ENCODE peak calls at places on chromosome 11, in four cellular contexts. One of them, this sample, is unnamed.

GRCh38 chr11:73225851-73226250 is 7.8 kb downstream of the P2RY2 start:
- DNase-seq in fibroblast of the aortic adventitia: no peak
- DNase-seq in astrocyte of the spinal cord: no peak
- DNase-seq in cardiac fibroblast: no peak
- DNase-seq in this sample: peak; percentile 3

GRCh38 chr11:31442086-31442485 is 67.3 kb downstream of the IMMP1L start:
- DNase-seq in fibroblast of the aortic adventitia: no peak
- DNase-seq in astrocyte of the spinal cord: no peak
- DNase-seq in cardiac fibroblast: no peak
- DNase-seq in this sample: no peak

GRCh38 chr11:8545698-8546366 is 48.2 kb downstream of the STK33 start:
- DNase-seq in fibroblast of the aortic adventitia: no peak
- DNase-seq in astrocyte of the spinal cord: no peak
- DNase-seq in cardiac fibroblast: peak; percentile 1
- DNase-seq in this sample: no peak

GRCh38 chr11:3824714-3825472 is 15.9 kb downstream of the RHOG start:
- DNase-seq in fibroblast of the aortic adventitia: peak; percentile 16
- DNase-seq in astrocyte of the spinal cord: no peak
- DNase-seq in cardiac fibroblast: peak; percentile 56
- DNase-seq in this sample: no peak

GRCh38 chr11:67504023-67504949 is 877 bp downstream of the PITPNM1 start:
- DNase-seq in fibroblast of the aortic adventitia: no peak
- DNase-seq in astrocyte of the spinal cord: peak; percentile 15
- DNase-seq in cardiac fibroblast: peak; percentile 22
- DNase-seq in this sample: peak; percentile 45

GRCh38 chr11:132111781-132112380 is 741.5 kb downstream of the NTM start:
- DNase-seq in fibroblast of the aortic adventitia: peak; percentile 96
- DNase-seq in astrocyte of the spinal cord: peak; percentile 94
- DNase-seq in cardiac fibroblast: peak; percentile 96
- DNase-seq in this sample: no peak

GRCh38 chr11:124108158-124108557 is 7.1 kb upstream of the VWA5A start:
- DNase-seq in fibroblast of the aortic adventitia: peak; percentile 47
- DNase-seq in astrocyte of the spinal cord: peak; percentile 55
- DNase-seq in cardiac fibroblast: peak; percentile 64
- DNase-seq in this sample: no peak

GRCh38 chr11:90218606-90219005 is 4.2 kb downstream of the CHORDC1 start:
- DNase-seq in fibroblast of the aortic adventitia: no peak
- DNase-seq in astrocyte of the spinal cord: no peak
- DNase-seq in cardiac fibroblast: no peak
- DNase-seq in this sample: no peak

GRCh38 chr11:67083786-67084366 is 27.2 kb downstream of the RHOD start:
- DNase-seq in fibroblast of the aortic adventitia: no peak
- DNase-seq in astrocyte of the spinal cord: no peak
- DNase-seq in cardiac fibroblast: no peak
- DNase-seq in this sample: no peak

GRCh38 chr11:73126804-73127480 is 15.2 kb downstream of the FCHSD2 start:
- DNase-seq in fibroblast of the aortic adventitia: peak; percentile 53
- DNase-seq in astrocyte of the spinal cord: no peak
- DNase-seq in cardiac fibroblast: no peak
- DNase-seq in this sample: no peak

GRCh38 chr11:44174846-44175245 is 79.4 kb downstream of the EXT2 start:
- DNase-seq in fibroblast of the aortic adventitia: no peak
- DNase-seq in astrocyte of the spinal cord: no peak
- DNase-seq in cardiac fibroblast: no peak
- DNase-seq in this sample: no peak

GRCh38 chr11:116776522-116776984 is 3.8 kb upstream of the BUD13 start:
- DNase-seq in fibroblast of the aortic adventitia: no peak
- DNase-seq in astrocyte of the spinal cord: no peak
- DNase-seq in cardiac fibroblast: no peak
- DNase-seq in this sample: no peak

GRCh38 chr11:66046901-66047300 is 2.1 kb downstream of the GAL3ST3 start:
- DNase-seq in fibroblast of the aortic adventitia: no peak
- DNase-seq in astrocyte of the spinal cord: no peak
- DNase-seq in cardiac fibroblast: no peak
- DNase-seq in this sample: no peak

GRCh38 chr11:44978961-44979331 is 28.3 kb upstream of the TP53I11 start:
- DNase-seq in fibroblast of the aortic adventitia: no peak
- DNase-seq in astrocyte of the spinal cord: no peak
- DNase-seq in cardiac fibroblast: no peak
- DNase-seq in this sample: no peak

GRCh38 chr11:130639369-130639768 is 190.9 kb downstream of the ADAMTS15 start:
- DNase-seq in fibroblast of the aortic adventitia: no peak
- DNase-seq in astrocyte of the spinal cord: no peak
- DNase-seq in cardiac fibroblast: no peak
- DNase-seq in this sample: no peak

GRCh38 chr11:72770799-72771198 is 18.6 kb upstream of the ARAP1 start:
- DNase-seq in fibroblast of the aortic adventitia: no peak
- DNase-seq in astrocyte of the spinal cord: no peak
- DNase-seq in cardiac fibroblast: no peak
- DNase-seq in this sample: no peak

GRCh38 chr11:130772266-130773227 is 143.7 kb downstream of the SNX19 start:
- DNase-seq in fibroblast of the aortic adventitia: peak; percentile 98
- DNase-seq in astrocyte of the spinal cord: peak; percentile 97
- DNase-seq in cardiac fibroblast: peak; percentile 95
- DNase-seq in this sample: no peak

GRCh38 chr11:116605543-116605942 is 167.2 kb downstream of the BUD13 start:
- DNase-seq in fibroblast of the aortic adventitia: peak; percentile 3
- DNase-seq in astrocyte of the spinal cord: peak; percentile 10
- DNase-seq in cardiac fibroblast: peak; percentile 16
- DNase-seq in this sample: no peak

GRCh38 chr11:35907648-35908431 is 36.0 kb upstream of the LDLRAD3 start:
- DNase-seq in fibroblast of the aortic adventitia: peak; percentile 51
- DNase-seq in astrocyte of the spinal cord: peak; percentile 92
- DNase-seq in cardiac fibroblast: peak; percentile 94
- DNase-seq in this sample: no peak

GRCh38 chr11:8009856-8010255 is 22.7 kb downstream of the EIF3F start:
- DNase-seq in fibroblast of the aortic adventitia: no peak
- DNase-seq in astrocyte of the spinal cord: no peak
- DNase-seq in cardiac fibroblast: no peak
- DNase-seq in this sample: no peak

GRCh38 chr11:74024630-74025029 is 15.7 kb upstream of the UCP3 start:
- DNase-seq in fibroblast of the aortic adventitia: peak; percentile 88
- DNase-seq in astrocyte of the spinal cord: peak; percentile 87
- DNase-seq in cardiac fibroblast: peak; percentile 94
- DNase-seq in this sample: no peak

GRCh38 chr11:74683279-74683871 is 47.9 kb downstream of the CHRDL2 start:
- DNase-seq in fibroblast of the aortic adventitia: no peak
- DNase-seq in astrocyte of the spinal cord: no peak
- DNase-seq in cardiac fibroblast: no peak
- DNase-seq in this sample: no peak

GRCh38 chr11:9571071-9571765 is 2.3 kb upstream of the WEE1 start:
- DNase-seq in fibroblast of the aortic adventitia: no peak
- DNase-seq in astrocyte of the spinal cord: no peak
- DNase-seq in cardiac fibroblast: no peak
- DNase-seq in this sample: no peak

GRCh38 chr11:15918212-15918611 is 438.1 kb downstream of the SOX6 start:
- DNase-seq in fibroblast of the aortic adventitia: no peak
- DNase-seq in astrocyte of the spinal cord: no peak
- DNase-seq in cardiac fibroblast: no peak
- DNase-seq in this sample: no peak

GRCh38 chr11:68956142-68956541 is 24.6 kb downstream of the MRGPRD start:
- DNase-seq in fibroblast of the aortic adventitia: no peak
- DNase-seq in astrocyte of the spinal cord: no peak
- DNase-seq in cardiac fibroblast: no peak
- DNase-seq in this sample: no peak
- TF ChIP-seq CTCF in fibroblast of the aortic adventitia: peak; percentile 14
- TF ChIP-seq CTCF in astrocyte of the spinal cord: peak; percentile 43
- TF ChIP-seq CTCF in cardiac fibroblast: peak; percentile 23
- TF ChIP-seq CTCF in this sample: no peak

DNA sequence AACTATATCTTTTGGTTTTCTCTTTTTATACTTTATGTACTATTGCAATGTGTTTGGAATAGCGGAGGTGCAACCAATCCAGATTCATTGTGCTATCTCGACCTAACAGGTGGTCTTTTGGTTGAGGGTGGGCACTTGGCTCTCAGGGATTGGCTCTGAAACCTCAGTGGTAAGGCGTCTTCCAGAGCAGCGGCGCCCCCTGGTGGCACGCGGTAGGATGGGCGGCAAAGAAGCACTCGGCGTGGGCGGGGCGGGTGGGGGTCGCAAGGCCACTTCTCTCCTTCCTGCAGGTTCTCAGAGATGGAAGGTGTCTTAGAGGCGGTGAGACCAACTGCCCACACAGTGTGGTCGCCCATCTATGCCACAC is 19.2 kb upstream of the PLET1 start:
- DNase-seq in fibroblast of the aortic adventitia: peak; percentile 55
- DNase-seq in astrocyte of the spinal cord: peak; percentile 64
- DNase-seq in cardiac fibroblast: peak; percentile 62
- DNase-seq in this sample: peak; percentile 64
- TF ChIP-seq CTCF in fibroblast of the aortic adventitia: peak; percentile 82
- TF ChIP-seq CTCF in astrocyte of the spinal cord: peak; percentile 75
- TF ChIP-seq CTCF in cardiac fibroblast: peak; percentile 81
- TF ChIP-seq CTCF in this sample: peak; percentile 67

DNA sequence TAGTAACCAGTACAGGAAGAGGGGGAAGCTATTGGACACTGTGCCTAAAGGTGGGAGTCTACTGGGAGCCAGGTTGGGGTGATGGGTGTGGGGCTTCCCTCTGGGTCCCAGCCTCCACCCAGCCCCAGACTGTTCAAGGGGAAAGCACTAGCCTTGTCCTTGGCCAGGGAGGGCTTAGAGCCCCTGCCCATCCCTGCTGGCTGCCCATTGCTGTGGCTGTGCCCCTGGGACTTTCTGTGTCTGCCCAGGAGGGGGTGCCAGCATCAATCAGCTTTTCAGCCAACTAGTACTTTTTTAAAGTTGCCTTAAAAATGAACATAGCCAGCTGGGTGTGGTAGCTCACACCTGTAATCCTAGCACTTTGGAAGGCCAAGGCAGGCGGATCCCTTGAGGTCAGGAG is 19.9 kb downstream of the INCENP start:
- DNase-seq in fibroblast of the aortic adventitia: no peak
- DNase-seq in astrocyte of the spinal cord: no peak
- DNase-seq in cardiac fibroblast: no peak
- DNase-seq in this sample: no peak
- TF ChIP-seq CTCF in fibroblast of the aortic adventitia: no peak
- TF ChIP-seq CTCF in astrocyte of the spinal cord: peak; percentile 26
- TF ChIP-seq CTCF in cardiac fibroblast: peak; percentile 8
- TF ChIP-seq CTCF in this sample: no peak

DNA sequence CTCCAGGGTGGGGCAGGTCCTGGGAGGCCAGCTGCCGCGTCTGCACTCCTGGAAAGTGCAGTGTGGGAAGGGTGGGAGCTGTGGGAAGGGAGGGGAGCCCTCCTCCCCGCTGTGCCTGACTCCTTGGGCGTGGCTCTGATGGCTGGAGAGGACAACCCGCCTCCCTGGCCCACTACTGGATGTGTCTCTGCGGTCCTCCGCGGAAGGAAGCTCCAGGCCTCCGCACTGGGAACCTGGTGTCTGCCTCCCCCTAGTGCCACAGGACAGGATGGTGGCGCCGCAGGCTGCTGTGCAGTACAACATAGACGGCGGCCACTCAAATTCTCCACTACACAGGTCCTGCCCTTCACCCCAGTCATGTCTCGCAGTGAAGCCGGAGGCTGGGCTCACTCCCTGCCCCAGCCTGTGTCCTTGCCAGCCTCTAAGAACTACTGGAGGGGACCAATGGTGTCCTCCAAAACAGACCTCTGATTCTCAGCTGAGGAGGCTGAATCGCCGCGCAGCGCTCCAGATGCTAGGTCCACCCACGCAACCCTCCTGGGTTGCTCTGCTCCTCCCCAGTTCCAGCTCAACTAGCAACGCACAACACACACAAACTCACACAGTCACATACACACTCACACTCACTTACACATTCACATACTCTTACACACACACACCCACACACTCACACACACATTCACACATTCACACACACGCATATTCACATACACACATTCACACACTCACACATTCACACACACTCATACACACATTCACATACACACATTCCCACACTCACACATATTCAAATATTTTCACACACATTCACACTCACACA is 12.4 kb upstream of the DSCAML1 start:
- DNase-seq in fibroblast of the aortic adventitia: peak; percentile 25
- DNase-seq in astrocyte of the spinal cord: peak; percentile 20
- DNase-seq in cardiac fibroblast: peak; percentile 57
- DNase-seq in this sample: peak; percentile 73
- TF ChIP-seq CTCF in fibroblast of the aortic adventitia: peak; percentile 45
- TF ChIP-seq CTCF in astrocyte of the spinal cord: peak; percentile 53
- TF ChIP-seq CTCF in cardiac fibroblast: peak; percentile 64
- TF ChIP-seq CTCF in this sample: peak; percentile 92

DNA sequence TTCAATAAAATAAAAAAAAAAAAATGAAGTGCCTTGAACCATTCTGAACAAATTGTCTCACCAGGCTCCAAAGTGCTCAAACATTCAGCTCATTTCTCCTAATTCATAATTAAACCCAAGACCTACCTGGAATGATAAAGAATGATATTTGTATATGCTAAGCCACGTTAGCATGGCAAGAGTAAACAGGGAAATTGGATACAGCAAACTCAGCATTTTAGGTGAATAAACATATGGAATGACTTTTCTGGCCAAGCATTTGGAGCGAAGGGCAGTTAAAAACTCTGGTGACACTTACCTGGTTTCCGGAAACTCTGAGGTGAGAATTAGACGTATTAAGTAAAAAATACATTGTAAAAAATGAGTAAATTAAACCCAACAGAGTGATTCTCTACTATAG is 317.4 kb upstream of the FAT3 start:
- DNase-seq in fibroblast of the aortic adventitia: no peak
- DNase-seq in astrocyte of the spinal cord: no peak
- DNase-seq in cardiac fibroblast: no peak
- DNase-seq in this sample: no peak
- TF ChIP-seq CTCF in fibroblast of the aortic adventitia: no peak
- TF ChIP-seq CTCF in astrocyte of the spinal cord: no peak
- TF ChIP-seq CTCF in cardiac fibroblast: no peak
- TF ChIP-seq CTCF in this sample: no peak